ENCODE peak calls at places on chromosomes 16 and 17, in ten cellular contexts. E, B, M, A, K, H, J, C, F and N are unnamed samples.

GRCh38 chr17:10022416-10022815 is 117.3 kb upstream of the RCVRN start:
- DNase-seq in M (no peak), K (no peak), B (no peak), F (no peak), C (no peak), E (no peak), H (no peak), A (no peak), J (no peak), N (no peak)

GRCh38 chr17:69050999-69051775 is 9.5 kb downstream of the ABCA9 start:
- DNase-seq in C (no peak), F (no peak), H (no peak), K (no peak), A (no peak), B (peak; percentile 12), E (no peak), J (no peak), M (no peak), N (no peak)

GRCh38 chr16:3716831-3717234 is 491 bp downstream of the TRAP1 start:
- DNase-seq in M (peak; percentile 47), F (peak; percentile 44), J (no peak), H (peak; percentile 40), A (no peak), K (no peak), B (no peak), E (peak; percentile 18), C (no peak), N (peak; percentile 46)

GRCh38 chr17:29084476-29085148 is 41.7 kb downstream of the PIPOX start:
- DNase-seq in A (no peak), K (no peak), B (peak; percentile 12), M (no peak), J (no peak), H (no peak), E (no peak), F (peak; percentile 19), C (peak; percentile 46), N (no peak)

GRCh38 chr16:58732545-58733247 is 1.4 kb downstream of the GOT2 start:
- DNase-seq in K (no peak), J (no peak), A (no peak), M (peak; percentile 12), B (peak; percentile 37), H (no peak), E (no peak), F (no peak), C (no peak), N (no peak)

GRCh38 chr17:66652840-66653507 is 181.9 kb upstream of the CACNG5 start:
- DNase-seq in J (no peak), A (no peak), K (no peak), E (no peak), B (peak; percentile 26), F (no peak), M (no peak), C (no peak), H (no peak), N (no peak)

GRCh38 chr17:74454197-74455024 is 12.0 kb upstream of the CD300A start:
- DNase-seq in A (no peak), F (peak; percentile 94), E (no peak), H (no peak), J (no peak), B (peak; percentile 57), M (peak; percentile 97), K (peak; percentile 92), C (peak; percentile 95), N (peak; percentile 89)

GRCh38 chr17:48843172-48843900 is 12.5 kb downstream of the CALCOCO2 start:
- DNase-seq in F (no peak), H (no peak), K (no peak), M (no peak), J (no peak), E (no peak), C (no peak), A (no peak), B (peak; percentile 63), N (no peak)

GRCh38 chr16:79770244-79771064 is 169.9 kb upstream of the MAF start:
- DNase-seq in A (peak; percentile 12), M (peak; percentile 27), K (peak; percentile 86), H (peak; percentile 96), J (peak; percentile 73), F (peak; percentile 93), C (peak; percentile 87), E (peak; percentile 86), B (peak; percentile 72), N (peak; percentile 87)

GRCh38 chr16:79769320-79770243 is 169.0 kb upstream of the MAF start:
- DNase-seq in M (no peak), H (no peak), B (no peak), E (no peak), C (no peak), J (no peak), F (no peak), K (no peak), A (no peak), N (no peak)

GRCh38 chr16:79764415-79765149 is 164.0 kb upstream of the MAF start:
- DNase-seq in F (no peak), M (no peak), K (no peak), A (no peak), H (no peak), C (no peak), E (no peak), B (no peak), J (no peak), N (no peak)

GRCh38 chr16:79768594-79768993 is 168.1 kb upstream of the MAF start:
- DNase-seq in K (no peak), F (peak; percentile 20), E (no peak), A (no peak), C (no peak), H (no peak), M (no peak), J (no peak), B (no peak), N (peak; percentile 13)

DNA sequence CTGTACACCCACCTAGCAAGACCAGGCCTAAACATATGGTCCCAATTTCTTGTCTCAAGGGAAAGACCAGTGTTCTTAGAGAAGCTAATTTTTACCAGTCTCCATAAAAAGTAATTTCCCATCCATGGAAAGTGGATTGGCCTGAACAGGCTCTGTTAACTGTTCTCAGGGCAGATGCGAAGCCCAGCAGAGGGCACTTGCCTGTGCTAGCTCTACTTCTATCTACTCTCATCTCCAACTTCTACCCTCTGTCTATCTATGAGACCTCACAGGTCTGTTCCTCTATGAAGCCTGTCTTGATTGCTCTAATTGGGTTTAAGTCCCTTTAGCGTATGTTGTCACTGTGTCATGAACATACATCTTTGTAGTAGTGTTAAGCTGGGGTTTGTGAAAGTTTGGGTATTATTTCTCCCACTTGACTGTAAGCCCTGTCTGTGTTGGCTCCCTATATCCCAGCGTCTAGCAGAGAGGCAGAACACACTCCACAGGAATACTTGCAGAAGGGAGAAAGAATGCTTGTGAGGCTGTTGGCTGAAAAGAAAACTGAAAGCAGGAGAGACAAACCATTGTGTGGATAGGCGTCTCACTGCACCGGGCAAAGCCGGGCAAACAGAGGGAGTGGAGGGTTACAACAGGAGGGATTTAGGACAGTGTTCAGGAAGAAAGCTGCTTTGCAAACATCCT is 167.2 kb upstream of the MAF start:
- DNase-seq in C (no peak), H (no peak), B (peak; percentile 12), A (no peak), F (peak; percentile 57), K (no peak), E (no peak), M (no peak), J (no peak), N (peak; percentile 11)
- TF ChIP-seq CTCF in C (no peak), H (peak; percentile 26), B (peak; percentile 20), A (no peak), F (peak; percentile 29), K (peak; percentile 48), E (no peak), M (no peak), J (no peak), N (no peak)

GRCh38 chr16:50103764-50104163 is 38.0 kb downstream of the HEATR3 start:
- DNase-seq in A (no peak), H (no peak), J (no peak), C (no peak), E (no peak), B (no peak), F (no peak), M (no peak), K (no peak), N (no peak)
- TF ChIP-seq CTCF in A (no peak), H (no peak), J (no peak), C (no peak), E (no peak), B (no peak), F (no peak), M (no peak), K (no peak), N (no peak)

DNA sequence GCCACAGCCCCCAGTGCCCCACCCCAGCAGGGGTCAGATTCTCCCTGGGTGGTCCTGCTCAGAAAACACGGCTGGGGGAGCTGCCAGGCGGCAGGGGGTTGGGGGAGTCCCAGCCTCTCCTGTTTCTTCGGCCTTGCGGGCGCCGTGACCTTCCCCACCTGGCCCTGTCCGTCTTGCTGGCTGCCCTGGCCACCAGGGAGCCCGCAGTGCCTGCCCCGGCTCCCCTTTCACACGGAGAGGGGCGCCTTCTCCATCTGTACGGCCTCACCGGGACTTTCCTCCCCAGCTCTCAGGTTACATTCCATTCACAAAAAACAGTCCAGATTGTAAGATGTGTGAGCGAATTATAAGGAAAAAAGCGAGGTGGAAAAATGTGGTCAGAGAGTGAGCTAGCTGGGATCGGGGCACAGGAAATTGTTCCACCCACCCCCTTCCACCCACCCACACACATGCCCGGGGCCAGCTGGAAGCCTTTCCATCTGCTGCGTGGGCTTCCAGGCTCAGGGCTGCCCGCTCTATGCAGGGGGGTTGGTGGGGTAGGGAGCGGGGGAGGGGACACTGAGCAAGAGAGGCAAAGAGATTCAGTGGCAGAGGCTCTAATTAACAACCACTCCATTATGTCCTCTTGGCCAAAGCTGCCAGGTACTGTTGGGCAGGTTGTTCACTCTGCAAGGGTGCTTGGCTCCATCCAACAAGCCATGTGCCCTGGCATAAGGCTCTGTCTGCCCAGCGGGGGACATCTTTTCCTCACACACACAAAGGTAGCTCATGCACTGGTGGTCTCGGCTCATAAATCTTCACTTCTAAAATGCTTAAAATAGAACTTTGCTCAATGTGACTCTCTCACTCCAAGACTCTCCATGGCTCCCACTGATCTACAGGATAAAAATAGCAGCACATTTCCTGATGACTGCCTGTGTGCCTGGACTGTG is 14.7 kb upstream of the CIBAR2 start:
- DNase-seq in F (no peak), K (no peak), A (no peak), B (peak; percentile 94), J (no peak), M (peak; percentile 37), H (peak; percentile 42), E (no peak), C (peak; percentile 74), N (peak; percentile 30)
- TF ChIP-seq CTCF in F (no peak), K (no peak), A (no peak), B (no peak), J (peak; percentile 11), M (no peak), H (peak; percentile 6), E (no peak), C (no peak), N (no peak)

GRCh38 chr17:14296511-14296910 is 4.4 kb upstream of the HS3ST3B1 start:
- DNase-seq in E (no peak), H (no peak), A (no peak), C (no peak), J (no peak), B (no peak), M (no peak), F (no peak), K (peak; percentile 58), N (no peak)
- TF ChIP-seq CTCF in E (no peak), H (no peak), A (no peak), C (no peak), J (no peak), B (no peak), M (no peak), F (no peak), K (no peak), N (no peak)